ENCODE peak calls at places on chromosome 5, in four cellular contexts. One of them, this sample, is unnamed.

GRCh38 chr5:40385544-40385943 is 294.2 kb upstream of the PTGER4 start:
- DNase-seq in transverse colon: no peak
- DNase-seq in adrenal gland: no peak
- DNase-seq in heart right ventricle: no peak
- DNase-seq in this sample: no peak

GRCh38 chr5:2738156-2738699 is 13.2 kb downstream of the IRX2 start:
- DNase-seq in heart right ventricle: no peak
- DNase-seq in transverse colon: no peak
- DNase-seq in adrenal gland: no peak
- DNase-seq in this sample: no peak

GRCh38 chr5:145554399-145554798 is 280.7 kb downstream of the PRELID2 start:
- DNase-seq in adrenal gland: no peak
- DNase-seq in transverse colon: no peak
- DNase-seq in heart right ventricle: no peak
- DNase-seq in this sample: no peak

GRCh38 chr5:151123897-151124751 is 33.5 kb downstream of the ANXA6 start:
- DNase-seq in transverse colon: peak
- DNase-seq in heart right ventricle: peak
- DNase-seq in adrenal gland: peak
- DNase-seq in this sample: no peak

GRCh38 chr5:32538031-32538547 is 47.3 kb upstream of the SUB1 start:
- DNase-seq in adrenal gland: no peak
- DNase-seq in heart right ventricle: peak
- DNase-seq in transverse colon: peak
- DNase-seq in this sample: no peak

GRCh38 chr5:115100556-115100955 is 69.2 kb downstream of the TRIM36 start:
- DNase-seq in heart right ventricle: no peak
- DNase-seq in adrenal gland: peak
- DNase-seq in transverse colon: peak
- DNase-seq in this sample: no peak

GRCh38 chr5:42632501-42632900 is 124.1 kb upstream of the CCDC152 start:
- DNase-seq in transverse colon: no peak
- DNase-seq in adrenal gland: no peak
- DNase-seq in heart right ventricle: no peak
- DNase-seq in this sample: no peak

GRCh38 chr5:945691-946541 is 53.2 kb downstream of the TRIP13 start:
- DNase-seq in adrenal gland: peak
- DNase-seq in heart right ventricle: no peak
- DNase-seq in transverse colon: no peak
- DNase-seq in this sample: no peak

GRCh38 chr5:16690243-16690839 is 73.5 kb upstream of the RETREG1 start:
- DNase-seq in transverse colon: no peak
- DNase-seq in heart right ventricle: no peak
- DNase-seq in adrenal gland: no peak
- DNase-seq in this sample: peak

GRCh38 chr5:100690036-100690560 is 154.9 kb downstream of the FAM174A start:
- DNase-seq in adrenal gland: no peak
- DNase-seq in transverse colon: no peak
- DNase-seq in heart right ventricle: no peak
- DNase-seq in this sample: no peak

GRCh38 chr5:18772475-18772874 is 1138.2 kb downstream of the TAF11L14 start:
- DNase-seq in transverse colon: no peak
- DNase-seq in adrenal gland: no peak
- DNase-seq in heart right ventricle: no peak
- DNase-seq in this sample: no peak

GRCh38 chr5:103703617-103704016 is 141.0 kb upstream of the NUDT12 start:
- DNase-seq in adrenal gland: no peak
- DNase-seq in transverse colon: no peak
- DNase-seq in heart right ventricle: no peak
- DNase-seq in this sample: no peak

GRCh38 chr5:76372320-76373054 is 30.6 kb upstream of the IQGAP2 start:
- DNase-seq in heart right ventricle: no peak
- DNase-seq in transverse colon: no peak
- DNase-seq in adrenal gland: peak
- DNase-seq in this sample: no peak

GRCh38 chr5:38871790-38872551 is 26.2 kb downstream of the OSMR start:
- DNase-seq in transverse colon: no peak
- DNase-seq in heart right ventricle: no peak
- DNase-seq in adrenal gland: peak
- DNase-seq in this sample: no peak

GRCh38 chr5:151031554-151031953 is 11.2 kb downstream of the GPX3 start:
- DNase-seq in heart right ventricle: no peak
- DNase-seq in adrenal gland: no peak
- DNase-seq in transverse colon: no peak
- DNase-seq in this sample: peak

GRCh38 chr5:84696651-84697050 is 312.0 kb upstream of the EDIL3 start:
- DNase-seq in heart right ventricle: no peak
- DNase-seq in transverse colon: no peak
- DNase-seq in adrenal gland: no peak
- DNase-seq in this sample: no peak

GRCh38 chr5:76535577-76535976 is 87.6 kb downstream of the F2RL2 start:
- DNase-seq in heart right ventricle: no peak
- DNase-seq in adrenal gland: no peak
- DNase-seq in transverse colon: no peak
- DNase-seq in this sample: no peak

GRCh38 chr5:135349886-135350285 is 49.1 kb downstream of the MACROH2A1 start:
- DNase-seq in transverse colon: no peak
- DNase-seq in adrenal gland: no peak
- DNase-seq in heart right ventricle: no peak
- DNase-seq in this sample: no peak

GRCh38 chr5:177982072-177982727 is 13.8 kb downstream of the PROP1 start:
- DNase-seq in heart right ventricle: no peak
- DNase-seq in adrenal gland: no peak
- DNase-seq in transverse colon: no peak
- DNase-seq in this sample: no peak

GRCh38 chr5:152349683-152350526 is 55.2 kb downstream of the NMUR2 start:
- DNase-seq in heart right ventricle: peak
- DNase-seq in transverse colon: peak
- DNase-seq in adrenal gland: peak
- DNase-seq in this sample: peak

GRCh38 chr5:121744577-121744976 is 107.1 kb upstream of the FTMT start:
- DNase-seq in heart right ventricle: no peak
- DNase-seq in transverse colon: no peak
- DNase-seq in adrenal gland: no peak
- DNase-seq in this sample: no peak

GRCh38 chr5:64210866-64211265 is 45.2 kb downstream of the RNF180 start:
- DNase-seq in transverse colon: no peak
- DNase-seq in heart right ventricle: no peak
- DNase-seq in adrenal gland: peak
- DNase-seq in this sample: no peak

GRCh38 chr5:128202320-128202719 is 118.8 kb downstream of the SLC12A2 start:
- DNase-seq in transverse colon: no peak
- DNase-seq in heart right ventricle: no peak
- DNase-seq in adrenal gland: no peak
- DNase-seq in this sample: no peak

GRCh38 chr5:75052461-75053285 is at the start of gene GCNT4:
- DNase-seq in transverse colon: peak
- DNase-seq in heart right ventricle: peak
- DNase-seq in adrenal gland: peak
- DNase-seq in this sample: no peak

GRCh38 chr5:100479079-100479688 is 56.0 kb upstream of the FAM174A start:
- DNase-seq in heart right ventricle: no peak
- DNase-seq in adrenal gland: no peak
- DNase-seq in transverse colon: no peak
- DNase-seq in this sample: no peak

GRCh38 chr5:94157704-94158608 is 416.6 kb upstream of the POU5F2 start:
- DNase-seq in heart right ventricle: no peak
- DNase-seq in transverse colon: no peak
- DNase-seq in adrenal gland: no peak
- DNase-seq in this sample: no peak

GRCh38 chr5:1781726-1782384 is 17.8 kb downstream of the MRPL36 start:
- DNase-seq in heart right ventricle: no peak
- DNase-seq in transverse colon: no peak
- DNase-seq in adrenal gland: no peak
- DNase-seq in this sample: no peak

GRCh38 chr5:33321026-33321425 is 119.7 kb upstream of the TARS1 start:
- DNase-seq in adrenal gland: peak
- DNase-seq in heart right ventricle: no peak
- DNase-seq in transverse colon: no peak
- DNase-seq in this sample: no peak

GRCh38 chr5:14038341-14038959 is 94.0 kb upstream of the DNAH5 start:
- DNase-seq in adrenal gland: no peak
- DNase-seq in transverse colon: no peak
- DNase-seq in heart right ventricle: no peak
- DNase-seq in this sample: no peak

GRCh38 chr5:134964359-134965270 is 3.1 kb upstream of the CATSPER3 start:
- DNase-seq in heart right ventricle: no peak
- DNase-seq in adrenal gland: no peak
- DNase-seq in transverse colon: no peak
- DNase-seq in this sample: no peak

GRCh38 chr5:138803285-138803684 is 50.1 kb downstream of the CTNNA1 start:
- DNase-seq in adrenal gland: peak
- DNase-seq in transverse colon: no peak
- DNase-seq in heart right ventricle: no peak
- DNase-seq in this sample: no peak

GRCh38 chr5:177434942-177435738 is 8.7 kb downstream of the GRK6 start:
- DNase-seq in transverse colon: no peak
- DNase-seq in heart right ventricle: no peak
- DNase-seq in adrenal gland: peak
- DNase-seq in this sample: no peak

GRCh38 chr5:80036621-80037020 is 1.5 kb downstream of the THBS4 start:
- DNase-seq in adrenal gland: no peak
- DNase-seq in heart right ventricle: no peak
- DNase-seq in transverse colon: no peak
- DNase-seq in this sample: no peak
- H3K27ac ChIP-seq in adrenal gland: no peak
- H3K27ac ChIP-seq in heart right ventricle: peak
- H3K27ac ChIP-seq in transverse colon: no peak
- H3K27ac ChIP-seq in this sample: no peak

GRCh38 chr5:124001216-124001615 is 489.2 kb downstream of the CSNK1G3 start:
- DNase-seq in transverse colon: no peak
- DNase-seq in adrenal gland: no peak
- DNase-seq in heart right ventricle: no peak
- DNase-seq in this sample: no peak

GRCh38 chr5:123997354-123998215 is 485.6 kb downstream of the CSNK1G3 start:
- DNase-seq in heart right ventricle: no peak
- DNase-seq in transverse colon: no peak
- DNase-seq in adrenal gland: no peak
- DNase-seq in this sample: no peak

GRCh38 chr5:124000558-124000957 is 488.6 kb downstream of the CSNK1G3 start:
- DNase-seq in heart right ventricle: no peak
- DNase-seq in adrenal gland: no peak
- DNase-seq in transverse colon: no peak
- DNase-seq in this sample: no peak
- H3K27ac ChIP-seq in heart right ventricle: no peak
- H3K27ac ChIP-seq in adrenal gland: no peak
- H3K27ac ChIP-seq in transverse colon: no peak
- H3K27ac ChIP-seq in this sample: no peak

GRCh38 chr5:149069711-149070110 is 6.8 kb upstream of the SH3TC2 start:
- DNase-seq in adrenal gland: peak
- DNase-seq in transverse colon: no peak
- DNase-seq in heart right ventricle: peak
- DNase-seq in this sample: no peak
- H3K27ac ChIP-seq in adrenal gland: no peak
- H3K27ac ChIP-seq in transverse colon: no peak
- H3K27ac ChIP-seq in heart right ventricle: no peak
- H3K27ac ChIP-seq in this sample: no peak

GRCh38 chr5:169098331-169099121 is 202.4 kb downstream of the SLIT3 start:
- DNase-seq in transverse colon: no peak
- DNase-seq in adrenal gland: no peak
- DNase-seq in heart right ventricle: no peak
- DNase-seq in this sample: no peak
- H3K27ac ChIP-seq in transverse colon: no peak
- H3K27ac ChIP-seq in adrenal gland: no peak
- H3K27ac ChIP-seq in heart right ventricle: no peak
- H3K27ac ChIP-seq in this sample: no peak

DNA sequence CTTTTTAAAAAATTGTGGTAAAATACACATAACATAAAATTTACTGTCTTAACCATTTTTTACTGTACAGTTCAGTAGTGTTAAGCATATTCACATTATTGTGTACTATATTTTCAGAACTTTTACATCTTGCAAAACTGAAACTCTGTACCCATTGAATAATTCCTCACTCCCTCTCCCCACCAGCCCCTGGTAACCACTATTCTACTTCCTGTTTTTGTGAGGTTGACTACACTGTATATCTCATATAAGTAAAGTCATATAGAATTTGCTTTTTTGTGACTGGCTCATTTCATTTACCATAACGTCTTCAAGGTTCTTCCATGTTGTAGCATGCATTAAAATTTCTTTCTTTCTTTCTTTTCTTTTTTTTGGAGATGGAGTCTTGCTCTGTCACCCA is 87.0 kb downstream of the LNPEP start:
- DNase-seq in transverse colon: no peak
- DNase-seq in heart right ventricle: no peak
- DNase-seq in adrenal gland: no peak
- DNase-seq in this sample: no peak
- H3K27ac ChIP-seq in transverse colon: no peak
- H3K27ac ChIP-seq in heart right ventricle: no peak
- H3K27ac ChIP-seq in adrenal gland: no peak
- H3K27ac ChIP-seq in this sample: no peak

DNA sequence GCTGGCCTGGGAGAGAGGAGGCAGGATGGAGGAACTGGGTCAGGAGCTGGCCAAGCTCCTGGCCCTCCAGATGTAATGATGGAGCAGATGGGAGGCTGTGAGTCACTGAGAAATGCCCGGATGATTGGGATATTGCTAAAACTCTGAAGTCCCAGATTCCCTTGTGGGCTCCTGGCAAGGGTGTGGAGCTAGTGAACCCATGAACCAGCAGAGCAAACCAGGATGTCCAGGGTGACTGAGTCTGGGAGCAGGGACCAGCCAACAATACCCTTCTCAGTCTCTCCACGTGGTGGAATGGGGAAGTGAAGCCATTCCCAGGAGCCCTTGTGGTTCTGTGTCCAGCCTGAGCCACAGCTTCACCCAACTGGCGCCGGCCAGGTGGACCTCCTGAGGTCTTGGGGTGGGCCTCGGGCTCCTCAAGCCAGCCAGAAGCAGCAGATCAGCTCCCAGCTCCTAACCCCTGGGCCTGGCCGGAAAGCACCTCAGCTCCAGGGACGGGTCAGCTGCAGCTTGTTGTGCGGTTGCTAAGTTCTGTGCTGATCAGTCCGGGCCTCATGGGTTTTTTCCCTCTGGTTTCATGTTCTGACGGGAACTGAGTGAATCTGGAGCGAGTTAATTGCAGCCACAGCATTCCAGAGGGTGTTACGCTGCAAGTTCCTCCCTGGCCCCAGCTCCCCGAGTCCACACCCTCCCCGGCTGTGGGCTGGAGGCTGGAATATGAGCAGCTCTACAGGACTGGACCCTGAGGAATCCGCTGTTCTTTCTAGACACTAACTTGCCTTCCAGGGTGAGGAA is 37.6 kb downstream of the DUSP1 start:
- DNase-seq in heart right ventricle: peak
- DNase-seq in transverse colon: peak
- DNase-seq in adrenal gland: peak
- DNase-seq in this sample: no peak
- H3K27ac ChIP-seq in heart right ventricle: peak
- H3K27ac ChIP-seq in transverse colon: peak
- H3K27ac ChIP-seq in adrenal gland: peak
- H3K27ac ChIP-seq in this sample: peak

GRCh38 chr5:143758750-143759149 is 53.2 kb upstream of the HMHB1 start:
- DNase-seq in heart right ventricle: no peak
- DNase-seq in adrenal gland: no peak
- DNase-seq in transverse colon: no peak
- DNase-seq in this sample: no peak
- H3K27ac ChIP-seq in heart right ventricle: peak
- H3K27ac ChIP-seq in adrenal gland: no peak
- H3K27ac ChIP-seq in transverse colon: no peak
- H3K27ac ChIP-seq in this sample: no peak

This sample was measured in caudate nucleus.